ENCODE peak calls at places on chromosomes 6 and 20, in four cellular contexts. K is AG09319, Z is prostate gland, J is mesothelial cell of epicardium. S is an unnamed sample.

GRCh38 chr6:148857817-148858390 is 111.1 kb downstream of the UST start:
- DNase-seq in K (peak), Z (no peak), J (no peak), S (no peak)

GRCh38 chr6:141326925-141327324 is 805.8 kb upstream of the GJE1 start:
- DNase-seq in K (no peak), Z (no peak), J (no peak), S (no peak)

GRCh38 chr6:53369051-53369450 is 20.3 kb upstream of the ELOVL5 start:
- DNase-seq in K (no peak), Z (no peak), J (no peak), S (no peak)

GRCh38 chr6:22145823-22146379 is 150.9 kb downstream of the PRL start:
- DNase-seq in K (peak), Z (no peak), J (no peak), S (no peak)

GRCh38 chr6:78629154-78629721 is 238.1 kb upstream of the IRAK1BP1 start:
- DNase-seq in K (no peak), Z (peak), J (no peak), S (no peak)

GRCh38 chr6:144195671-144196070 is 45.4 kb downstream of the STX11 start:
- DNase-seq in K (no peak), Z (no peak), J (no peak), S (no peak)

GRCh38 chr6:153976921-153977693 is 61.9 kb upstream of the OPRM1 start:
- DNase-seq in K (peak), Z (no peak), J (no peak), S (no peak)

GRCh38 chr6:128964771-128965170 is 81.8 kb downstream of the LAMA2 start:
- DNase-seq in K (no peak), Z (no peak), J (no peak), S (no peak)

GRCh38 chr20:44030394-44030793 is 115.7 kb downstream of the TOX2 start:
- DNase-seq in K (no peak), Z (no peak), J (no peak), S (no peak)

GRCh38 chr6:16148498-16148897 is 19.6 kb downstream of the MYLIP start:
- DNase-seq in K (no peak), Z (no peak), J (no peak), S (no peak)

GRCh38 chr6:152605901-152606390 is 31.2 kb downstream of the SYNE1 start:
- DNase-seq in K (no peak), Z (no peak), J (no peak), S (no peak)

GRCh38 chr6:138485005-138485545 is 14.2 kb downstream of the NHSL1 start:
- DNase-seq in K (no peak), Z (no peak), J (no peak), S (no peak)

GRCh38 chr6:153038378-153038777 is 35.9 kb upstream of the MTRF1L start:
- DNase-seq in K (no peak), Z (no peak), J (no peak), S (no peak)

GRCh38 chr6:32971245-32971580 is 2.8 kb downstream of the BRD2 start:
- DNase-seq in K (no peak), Z (no peak), J (no peak), S (no peak)

GRCh38 chr20:50449789-50450492 is 60.2 kb upstream of the PTPN1 start:
- DNase-seq in K (no peak), Z (no peak), J (no peak), S (no peak)

GRCh38 chr6:17504005-17504404 is 96.1 kb upstream of the FAM8A1 start:
- DNase-seq in K (no peak), Z (no peak), J (no peak), S (no peak)

GRCh38 chr6:56841751-56842150 is 113.2 kb upstream of the BEND6 start:
- DNase-seq in K (no peak), Z (no peak), J (no peak), S (no peak)

GRCh38 chr6:56842602-56843475 is 112.1 kb upstream of the BEND6 start:
- DNase-seq in K (no peak), Z (no peak), J (peak), S (no peak)

GRCh38 chr6:56839533-56840183 is 115.2 kb upstream of the BEND6 start:
- DNase-seq in K (no peak), Z (no peak), J (no peak), S (no peak)

GRCh38 chr6:56840467-56841371 is 114.2 kb upstream of the BEND6 start:
- DNase-seq in K (no peak), Z (no peak), J (no peak), S (no peak)

DNA sequence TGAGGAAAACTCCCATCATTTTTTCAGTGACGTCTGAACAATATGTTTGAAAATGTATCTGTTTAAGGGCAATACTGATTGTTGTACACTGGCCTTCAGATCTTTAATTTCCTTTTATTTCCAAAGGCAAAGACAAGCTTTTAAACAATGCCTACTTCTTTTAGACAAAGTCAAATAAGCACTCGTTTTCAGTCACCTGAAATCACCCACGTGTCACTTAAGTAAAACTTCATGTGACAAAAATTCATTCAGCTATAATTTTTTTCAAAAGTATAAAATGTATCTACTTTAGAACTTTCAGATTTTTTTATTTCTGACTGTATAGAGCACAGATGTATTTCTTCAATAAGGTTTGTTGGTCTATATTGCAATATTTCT is 113.5 kb upstream of the BEND6 start:
- DNase-seq in K (no peak), Z (no peak), J (no peak), S (no peak)
- TF ChIP-seq CTCF in K (no peak), Z (no peak), J (no peak), S (no peak)

GRCh38 chr6:112349915-112350314 is 2.8 kb downstream of the RFPL4B start:
- DNase-seq in K (no peak), Z (no peak), J (no peak), S (no peak)

GRCh38 chr6:112348891-112349736 is 2.0 kb downstream of the RFPL4B start:
- DNase-seq in K (no peak), Z (no peak), J (no peak), S (no peak)

GRCh38 chr6:112343375-112343774 is 3.8 kb upstream of the RFPL4B start:
- DNase-seq in K (no peak), Z (no peak), J (no peak), S (no peak)

GRCh38 chr6:112352607-112353006 is 5.5 kb downstream of the RFPL4B start:
- DNase-seq in K (no peak), Z (no peak), J (no peak), S (no peak)

GRCh38 chr6:112348334-112348874 is 1.3 kb downstream of the RFPL4B start:
- DNase-seq in K (no peak), Z (no peak), J (no peak), S (no peak)
- TF ChIP-seq CTCF in K (no peak), Z (no peak), J (no peak), S (no peak)

GRCh38 chr6:1424306-1424927 is 35.0 kb downstream of the FOXF2 start:
- DNase-seq in K (peak), Z (peak), J (no peak), S (no peak)
- TF ChIP-seq CTCF in K (peak), Z (peak), J (no peak), S (no peak)

DNA sequence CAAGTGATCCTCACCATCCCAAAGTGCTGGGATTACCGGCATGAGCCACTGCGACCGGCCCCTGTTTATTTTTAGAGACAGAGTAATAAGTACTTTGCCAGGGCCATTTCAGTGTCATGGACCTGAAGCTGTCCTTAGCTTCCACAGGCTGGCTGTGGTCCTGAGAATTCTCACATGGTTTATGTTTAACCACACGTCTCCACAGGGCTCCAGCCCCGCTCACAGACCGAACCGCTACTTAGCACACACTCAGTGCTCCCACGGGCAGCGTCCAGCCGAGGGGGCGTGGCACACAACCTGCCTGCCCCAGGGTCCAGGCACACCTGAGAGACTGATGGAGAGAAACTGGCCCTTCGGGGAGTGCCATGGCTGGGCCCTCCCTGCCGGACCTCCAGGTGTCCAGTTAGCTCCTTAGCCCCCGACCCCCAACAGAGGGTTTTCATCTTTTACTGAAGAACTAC is 11.7 kb downstream of the ACSS1 start:
- DNase-seq in K (no peak), Z (no peak), J (no peak), S (no peak)
- TF ChIP-seq CTCF in K (no peak), Z (no peak), J (no peak), S (no peak)

GRCh38 chr6:112218563-112218962 is 35.8 kb downstream of the LAMA4 start:
- DNase-seq in K (no peak), Z (no peak), J (no peak), S (no peak)
- TF ChIP-seq CTCF in K (no peak), Z (no peak), J (no peak), S (no peak)

GRCh38 chr20:59469266-59470252 is 134.8 kb upstream of the PHACTR3 start:
- DNase-seq in K (no peak), Z (no peak), J (no peak), S (no peak)
- TF ChIP-seq CTCF in K (no peak), Z (no peak), J (no peak), S (no peak)

GRCh38 chr6:66992660-66993059 is 1285.6 kb upstream of the EYS start:
- DNase-seq in K (no peak), Z (no peak), J (no peak), S (no peak)

GRCh38 chr6:66985816-66986215 is 1278.8 kb upstream of the EYS start:
- DNase-seq in K (no peak), Z (no peak), J (no peak), S (no peak)

DNA sequence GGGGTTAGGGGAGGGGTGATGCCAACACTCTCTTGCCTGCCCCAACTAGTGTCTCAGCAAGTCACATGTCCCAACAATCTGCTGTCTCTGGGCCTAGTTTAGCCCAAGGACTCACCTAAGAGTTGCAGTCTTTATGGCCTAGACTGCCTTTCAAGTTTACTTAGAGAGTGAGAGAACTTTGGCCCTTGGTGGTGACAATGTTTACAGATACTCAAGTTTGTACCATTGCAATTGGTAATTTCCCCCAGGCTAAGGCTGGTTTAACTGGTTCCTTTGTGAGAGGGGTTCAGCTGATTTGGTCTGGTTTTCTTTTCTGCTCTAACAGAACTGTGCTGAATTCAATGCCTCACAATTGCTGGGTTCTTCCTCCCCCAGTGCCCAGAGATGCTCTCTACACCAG is 1279.9 kb upstream of the EYS start:
- DNase-seq in K (no peak), Z (no peak), J (no peak), S (no peak)
- TF ChIP-seq CTCF in K (no peak), Z (no peak), J (no peak), S (no peak)

DNA sequence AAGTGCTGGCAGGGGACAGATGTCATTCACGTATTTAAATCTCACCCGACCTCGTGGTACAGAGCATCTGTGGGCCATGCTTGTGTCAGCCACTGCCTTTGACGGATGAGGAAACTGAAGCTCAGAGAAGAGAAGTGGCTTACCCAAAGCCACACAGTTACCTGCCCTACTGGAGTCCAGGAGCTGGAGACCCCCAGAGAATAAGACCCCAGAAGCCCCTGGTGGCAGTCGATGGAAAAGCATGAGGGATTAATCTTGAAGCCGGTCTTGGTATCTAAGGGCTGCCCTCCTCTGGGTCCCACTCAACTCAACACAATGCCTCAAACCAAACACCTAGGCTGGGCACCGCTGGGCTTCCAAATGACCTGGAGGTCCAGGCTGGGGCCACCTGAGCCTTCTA is 83.1 kb downstream of the GRM4 start:
- DNase-seq in K (no peak), Z (no peak), J (no peak), S (no peak)
- TF ChIP-seq CTCF in K (no peak), Z (no peak), J (peak), S (no peak)

S was measured in natural killer cell.